ENCODE peak calls at places on chromosomes 2 and 18, in four cellular contexts. M, Y, S and J are unnamed samples.

GRCh38 chr18:30925795-30926194 is 116.7 kb downstream of the DSC3 start:
- DNase-seq in M (no peak), Y (no peak), S (no peak), J (no peak)

GRCh38 chr2:57516740-57517340 is 529.8 kb upstream of the VRK2 start:
- DNase-seq in M (peak; percentile 60), Y (no peak), S (no peak), J (no peak)

GRCh38 chr2:161990741-161991140 is 83.3 kb downstream of the DPP4 start:
- DNase-seq in M (peak; percentile 93), Y (no peak), S (no peak), J (no peak)

GRCh38 chr2:99672766-99673375 is 183.1 kb upstream of the REV1 start:
- DNase-seq in M (no peak), Y (no peak), S (no peak), J (no peak)

GRCh38 chr2:110708455-110708854 is 23.9 kb upstream of the ACOXL start:
- DNase-seq in M (no peak), Y (no peak), S (no peak), J (no peak)

GRCh38 chr2:147456729-147457128 is 388.1 kb upstream of the ACVR2A start:
- DNase-seq in M (no peak), Y (no peak), S (no peak), J (no peak)

GRCh38 chr2:170711774-170712652 is 3.1 kb upstream of the SP5 start:
- DNase-seq in M (no peak), Y (no peak), S (no peak), J (no peak)

GRCh38 chr18:48922801-48923730 is 27.7 kb downstream of the SMAD7 start:
- DNase-seq in M (peak; percentile 84), Y (peak; percentile 77), S (no peak), J (peak; percentile 72)

GRCh38 chr2:108235577-108235976 is 4.2 kb upstream of the SULT1C3 start:
- DNase-seq in M (no peak), Y (no peak), S (no peak), J (no peak)

GRCh38 chr2:85066874-85067351 is 66.3 kb upstream of the TCF7L1 start:
- DNase-seq in M (peak; percentile 88), Y (peak; percentile 85), S (peak; percentile 73), J (peak; percentile 75)

GRCh38 chr2:63755980-63756379 is 85.7 kb upstream of the UGP2 start:
- DNase-seq in M (peak; percentile 52), Y (no peak), S (no peak), J (no peak)

GRCh38 chr2:46076251-46076650 is 221.0 kb upstream of the EPAS1 start:
- DNase-seq in M (peak; percentile 74), Y (no peak), S (peak; percentile 22), J (no peak)

GRCh38 chr2:200159366-200159720 is 147.2 kb upstream of the SPATS2L start:
- DNase-seq in M (no peak), Y (no peak), S (no peak), J (no peak)

GRCh38 chr2:202521470-202521869 is 113.3 kb upstream of the FAM117B start:
- DNase-seq in M (no peak), Y (no peak), S (no peak), J (no peak)

GRCh38 chr2:219254590-219255219 is 987 bp upstream of the TUBA4A start:
- DNase-seq in M (no peak), Y (no peak), S (no peak), J (no peak)

GRCh38 chr2:167825664-167826063 is 421.7 kb downstream of the STK39 start:
- DNase-seq in M (no peak), Y (no peak), S (no peak), J (no peak)

GRCh38 chr2:75476778-75477177 is 84.0 kb downstream of the EVA1A start:
- DNase-seq in M (no peak), Y (no peak), S (no peak), J (no peak)

GRCh38 chr18:24659837-24660720 is 199.6 kb downstream of the HRH4 start:
- DNase-seq in M (peak; percentile 62), Y (peak; percentile 64), S (peak; percentile 53), J (peak; percentile 53)

GRCh38 chr2:44169155-44169898 is 652 bp downstream of the PPM1B start:
- DNase-seq in M (peak; percentile 53), Y (no peak), S (no peak), J (peak; percentile 30)

GRCh38 chr2:156221703-156222102 is 110.8 kb downstream of the NR4A2 start:
- DNase-seq in M (no peak), Y (no peak), S (no peak), J (no peak)

GRCh38 chr2:216114476-216115223 is 5.5 kb downstream of the XRCC5 start:
- DNase-seq in M (peak; percentile 100), Y (peak; percentile 99), S (peak; percentile 98), J (peak; percentile 96)

GRCh38 chr2:109563294-109563693 is 50.5 kb downstream of the SEPTIN10 start:
- DNase-seq in M (no peak), Y (no peak), S (no peak), J (no peak)

GRCh38 chr2:215059724-215060123 is 78.7 kb downstream of the ABCA12 start:
- DNase-seq in M (no peak), Y (no peak), S (no peak), J (no peak)

GRCh38 chr2:112077814-112078213 is 22.7 kb downstream of the TMEM87B start:
- DNase-seq in M (no peak), Y (no peak), S (no peak), J (no peak)

GRCh38 chr2:212845941-212846340 is 305.5 kb downstream of the IKZF2 start:
- DNase-seq in M (peak; percentile 76), Y (no peak), S (no peak), J (no peak)

GRCh38 chr2:11422491-11422865 is 43.5 kb downstream of the E2F6 start:
- DNase-seq in M (no peak), Y (no peak), S (no peak), J (no peak)

GRCh38 chr18:9506046-9506792 is 30.9 kb downstream of the RALBP1 start:
- DNase-seq in M (no peak), Y (no peak), S (peak; percentile 17), J (no peak)

GRCh38 chr2:10490806-10491291 is 42.7 kb upstream of the ODC1 start:
- DNase-seq in M (no peak), Y (no peak), S (no peak), J (no peak)

GRCh38 chr18:55446996-55447671 is 140.9 kb downstream of the TCF4 start:
- DNase-seq in M (no peak), Y (no peak), S (no peak), J (no peak)

GRCh38 chr2:80256396-80257167 is 48.0 kb downstream of the LRRTM1 start:
- DNase-seq in M (peak; percentile 33), Y (no peak), S (no peak), J (no peak)

GRCh38 chr18:64717026-64717425 is 568.1 kb upstream of the LINC00305 start:
- DNase-seq in M (no peak), Y (no peak), S (no peak), J (no peak)

GRCh38 chr2:153770359-153770991 is 101.2 kb upstream of the GALNT13 start:
- DNase-seq in M (no peak), Y (no peak), S (no peak), J (no peak)

DNA sequence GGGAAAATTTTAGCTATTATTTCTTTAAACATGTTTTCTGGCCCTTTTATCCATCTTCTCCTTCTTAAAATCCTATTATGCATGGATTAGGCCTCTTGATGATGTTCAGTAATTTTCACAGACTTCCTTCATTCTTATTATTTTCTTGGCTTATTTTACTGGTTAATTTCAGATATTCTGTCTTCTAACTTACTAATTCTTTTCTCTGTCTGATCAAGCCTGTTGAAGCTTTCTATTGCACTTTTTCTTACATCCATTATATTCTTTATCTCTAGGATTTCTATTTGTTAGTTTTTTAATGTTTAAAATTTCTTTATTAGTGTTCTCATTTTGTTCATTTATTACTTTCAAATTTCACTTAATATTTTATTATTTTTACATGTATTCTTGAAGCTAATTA is 105.3 kb upstream of the GALNT13 start:
- DNase-seq in M (no peak), Y (no peak), S (no peak), J (no peak)
- H3K9me3 ChIP-seq in M (no peaks in the 10 kb centered on the region), Y (peaks cover 39% of the 10 kb centered on the region), S (peaks cover 33% of the 10 kb centered on the region), J (peaks cover 85% of the 10 kb centered on the region)

GRCh38 chr2:55154525-55155030 is 77.5 kb downstream of the CLHC1 start:
- DNase-seq in M (no peak), Y (no peak), S (no peak), J (no peak)

GRCh38 chr2:55152475-55153422 is 79.3 kb downstream of the CLHC1 start:
- DNase-seq in M (no peak), Y (no peak), S (no peak), J (no peak)

GRCh38 chr2:55153564-55154315 is 78.4 kb downstream of the CLHC1 start:
- DNase-seq in M (peak; percentile 55), Y (no peak), S (no peak), J (no peak)

GRCh38 chr2:55150834-55151233 is 81.3 kb downstream of the CLHC1 start:
- DNase-seq in M (no peak), Y (no peak), S (peak; percentile 24), J (no peak)

GRCh38 chr2:55151721-55152433 is 80.2 kb downstream of the CLHC1 start:
- DNase-seq in M (no peak), Y (no peak), S (no peak), J (no peak)
- H3K4me1 ChIP-seq in M (peaks cover 32% of the 10 kb centered on the region), Y (peaks cover 66% of the 10 kb centered on the region), S (peaks cover 30% of the 10 kb centered on the region), J (peaks cover 34% of the 10 kb centered on the region)

DNA sequence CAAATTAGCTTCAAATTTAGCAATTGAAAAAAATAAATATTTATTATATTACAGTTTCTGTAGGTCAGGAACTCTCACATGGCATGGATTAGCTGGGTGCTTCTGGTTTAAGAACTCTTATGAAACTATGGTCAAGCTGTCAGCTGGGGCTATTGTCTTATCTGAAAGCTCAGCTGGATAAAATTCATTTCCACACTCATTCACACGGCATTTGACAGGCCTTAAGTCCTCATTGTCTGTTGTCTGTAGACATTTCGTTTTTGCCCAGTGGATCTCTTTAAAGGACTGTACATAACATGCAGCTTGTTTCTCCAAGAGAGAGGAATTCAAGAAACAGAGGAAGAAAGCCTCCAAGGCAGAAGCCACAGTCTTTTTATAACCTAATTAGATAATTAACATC is 1556.8 kb upstream of the SLC39A10 start:
- DNase-seq in M (no peak), Y (no peak), S (no peak), J (no peak)
- H3K9me3 ChIP-seq in M (no peaks in the 10 kb centered on the region), Y (no peaks in the 10 kb centered on the region), S (no peaks in the 10 kb centered on the region), J (peaks cover 7% of the 10 kb centered on the region)

GRCh38 chr2:36415623-36416022 is 60.0 kb downstream of the CRIM1 start:
- DNase-seq in M (no peak), Y (no peak), S (peak; percentile 19), J (no peak)

GRCh38 chr2:36411962-36412444 is 56.4 kb downstream of the CRIM1 start:
- DNase-seq in M (no peak), Y (no peak), S (no peak), J (no peak)

GRCh38 chr2:36413218-36413617 is 57.6 kb downstream of the CRIM1 start:
- DNase-seq in M (peak; percentile 71), Y (no peak), S (no peak), J (no peak)

GRCh38 chr2:36416370-36417165 is 61.0 kb downstream of the CRIM1 start:
- DNase-seq in M (peak; percentile 43), Y (no peak), S (no peak), J (no peak)

DNA sequence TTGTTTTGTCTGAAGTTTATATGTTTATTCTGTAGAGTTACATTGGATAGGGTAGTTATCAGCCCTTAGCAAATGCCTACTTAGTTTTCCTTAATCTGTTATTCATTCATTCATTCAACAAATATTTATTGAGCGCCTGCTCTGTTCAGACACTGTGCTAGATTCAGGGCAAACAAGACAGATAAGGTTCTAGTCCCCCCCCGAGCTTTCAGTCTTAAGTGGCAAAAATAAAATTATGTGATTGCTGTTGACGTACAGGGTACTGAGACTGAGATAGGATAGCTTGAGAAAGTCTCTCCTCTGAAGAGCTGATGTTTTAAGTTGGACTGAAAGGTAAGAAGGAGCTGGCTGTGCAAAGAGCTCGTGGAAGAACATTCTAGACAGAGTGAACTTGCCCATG is 58.7 kb downstream of the CRIM1 start:
- DNase-seq in M (no peak), Y (no peak), S (no peak), J (no peak)
- H3K4me1 ChIP-seq in M (peaks cover 21% of the 10 kb centered on the region), Y (peaks cover 41% of the 10 kb centered on the region), S (peaks cover 98% of the 10 kb centered on the region), J (peaks cover 97% of the 10 kb centered on the region)